ENCODE peak calls at places on chromosome 5, in four cellular contexts. I is GM12891, T is NCI-H2081, M is RWPE1. C is an unnamed sample.

GRCh38 chr5:94908889-94909480 is 290.5 kb downstream of the SLF1 start:
- DNase-seq in T (peak; percentile 24), M (peak; percentile 43), I (no peak), C (no peak)

GRCh38 chr5:101676646-101677045 is 619.4 kb downstream of the SLCO4C1 start:
- DNase-seq in T (peak; percentile 8), I (no peak), M (no peak), C (no peak)

GRCh38 chr5:169590602-169591001 is 7.0 kb downstream of the SPDL1 start:
- DNase-seq in T (no peak), M (no peak), I (no peak), C (no peak)

GRCh38 chr5:164204338-164204946 is 699.0 kb downstream of the MAT2B start:
- DNase-seq in T (no peak), M (peak; percentile 14), I (no peak), C (no peak)

GRCh38 chr5:15938961-15939360 is 240.6 kb downstream of the MARCHF11 start:
- DNase-seq in M (peak; percentile 3), I (no peak), T (no peak), C (no peak)

GRCh38 chr5:131252824-131253171 is 11.1 kb upstream of the CDC42SE2 start:
- DNase-seq in I (no peak), M (no peak), T (no peak), C (peak; percentile 83)

GRCh38 chr5:1140188-1140817 is 28.4 kb upstream of the SLC12A7 start:
- DNase-seq in T (peak; percentile 96), I (peak; percentile 75), M (peak; percentile 51), C (peak; percentile 39)

GRCh38 chr5:14258840-14259239 is 115.7 kb downstream of the TRIO start:
- DNase-seq in M (no peak), I (no peak), T (no peak), C (no peak)

GRCh38 chr5:123088031-123088805 is 823 bp upstream of the PRDM6 start:
- DNase-seq in T (no peak), I (no peak), M (no peak), C (no peak)

GRCh38 chr5:122880749-122881148 is 35.3 kb downstream of the SNX24 start:
- DNase-seq in T (no peak), M (no peak), I (no peak), C (no peak)

GRCh38 chr5:43840424-43841232 is 237.6 kb downstream of the NNT start:
- DNase-seq in I (no peak), T (no peak), M (no peak), C (no peak)

GRCh38 chr5:153618307-153618706 is 127.8 kb downstream of the GRIA1 start:
- DNase-seq in T (no peak), M (no peak), I (no peak), C (no peak)

GRCh38 chr5:142145106-142145900 is 36.7 kb downstream of the NDFIP1 start:
- DNase-seq in I (peak; percentile 24), T (peak; percentile 23), M (peak; percentile 67), C (peak; percentile 8)

GRCh38 chr5:14086261-14086660 is 56.9 kb upstream of the TRIO start:
- DNase-seq in I (no peak), M (no peak), T (no peak), C (no peak)

GRCh38 chr5:119897537-119898370 is 268.4 kb downstream of the FAM170A start:
- DNase-seq in T (no peak), M (no peak), I (no peak), C (no peak)

GRCh38 chr5:76789991-76790571 is 28.7 kb upstream of the F2RL1 start:
- DNase-seq in M (no peak), T (no peak), I (no peak), C (no peak)

GRCh38 chr5:78269088-78269703 is 25.3 kb downstream of the AP3B1 start:
- DNase-seq in I (no peak), T (peak; percentile 3), M (peak; percentile 52), C (no peak)

GRCh38 chr5:113022661-113023060 is 46.1 kb downstream of the DCP2 start:
- DNase-seq in M (no peak), T (no peak), I (no peak), C (no peak)

GRCh38 chr5:136811551-136811950 is 446.2 kb upstream of the TRPC7 start:
- DNase-seq in I (no peak), M (peak; percentile 77), T (no peak), C (no peak)

GRCh38 chr5:159030357-159030756 is 69.4 kb downstream of the EBF1 start:
- DNase-seq in I (no peak), M (no peak), T (no peak), C (no peak)

GRCh38 chr5:150641006-150641570 is 628 bp downstream of the SYNPO start:
- DNase-seq in I (no peak), T (no peak), M (peak; percentile 41), C (no peak)

GRCh38 chr5:66972004-66972403 is 224.6 kb downstream of the CD180 start:
- DNase-seq in M (no peak), T (no peak), I (no peak), C (no peak)

GRCh38 chr5:56110646-56111403 is 116.1 kb upstream of the IL6ST start:
- DNase-seq in I (no peak), M (no peak), T (no peak), C (no peak)

GRCh38 chr5:58503634-58504033 is 12.4 kb downstream of the GAPT start:
- DNase-seq in I (no peak), M (no peak), T (no peak), C (no peak)

GRCh38 chr5:173881811-173882575 is 6.2 kb upstream of the CPEB4 start:
- DNase-seq in I (no peak), M (peak; percentile 71), T (no peak), C (no peak)

GRCh38 chr5:132653716-132654115 is 4.3 kb upstream of the IL13 start:
- DNase-seq in T (no peak), M (no peak), I (no peak), C (no peak)

GRCh38 chr5:66554211-66554610 is 42.0 kb upstream of the MAST4 start:
- DNase-seq in T (no peak), M (peak; percentile 91), I (peak; percentile 27), C (no peak)

GRCh38 chr5:16871746-16872339 is 64.2 kb downstream of the MYO10 start:
- DNase-seq in M (peak; percentile 37), T (no peak), I (no peak), C (no peak)